ENCODE peak calls at places on chromosomes 3 and 15, in nine cellular contexts. T is AG10803, R is nephron progenitor cell, M is cardiac fibroblast, E is kidney, H is endothelial cell, U is esophagus muscularis mucosa, D is psoas muscle, V is heart right ventricle. P is an unnamed sample.

GRCh38 chr3:42831321-42831713 is 22.1 kb downstream of the ACKR2 start:
- DNase-seq in T (peak; percentile 43), D (peak; percentile 64), H (peak; percentile 88), V (peak; percentile 74), M (peak; percentile 67), R (peak; percentile 84), U (no peak), E (peak; percentile 81), P (peak; percentile 63)

GRCh38 chr15:100298257-100298656 is 43.5 kb downstream of the ADAMTS17 start:
- DNase-seq in R (no peak), V (no peak), E (no peak), U (peak; percentile 72), H (no peak), T (no peak), D (no peak), M (no peak), P (no peak)

GRCh38 chr3:155411500-155412223 is 118.2 kb upstream of the STRIT1 start:
- DNase-seq in H (no peak), R (no peak), T (no peak), M (no peak), E (no peak), V (no peak), U (peak; percentile 60), D (no peak), P (no peak)

GRCh38 chr3:31880020-31880419 is 101.0 kb downstream of the OSBPL10 start:
- DNase-seq in U (no peak), T (peak; percentile 27), R (no peak), H (no peak), V (no peak), D (no peak), E (no peak), M (peak; percentile 50), P (no peak)

GRCh38 chr3:156334841-156335545 is 214.6 kb downstream of the KCNAB1 start:
- DNase-seq in E (no peak), M (no peak), H (no peak), D (no peak), U (no peak), T (no peak), V (no peak), R (no peak), P (no peak)

GRCh38 chr15:52290800-52291199 is 4.8 kb downstream of the MYO5C start:
- DNase-seq in U (no peak), R (no peak), D (no peak), M (no peak), V (no peak), H (no peak), T (no peak), E (no peak), P (no peak)

GRCh38 chr3:127694467-127695215 is 21.9 kb downstream of the ABTB1 start:
- DNase-seq in R (no peak), T (peak; percentile 27), V (no peak), M (no peak), H (peak; percentile 60), U (no peak), E (peak; percentile 74), D (peak; percentile 70), P (no peak)

GRCh38 chr15:55742927-55743614 is at the start of gene PRTG:
- DNase-seq in H (peak; percentile 91), E (peak; percentile 89), R (peak; percentile 92), V (peak; percentile 80), D (peak; percentile 80), U (no peak), M (peak; percentile 74), T (peak; percentile 42), P (peak; percentile 60)

DNA sequence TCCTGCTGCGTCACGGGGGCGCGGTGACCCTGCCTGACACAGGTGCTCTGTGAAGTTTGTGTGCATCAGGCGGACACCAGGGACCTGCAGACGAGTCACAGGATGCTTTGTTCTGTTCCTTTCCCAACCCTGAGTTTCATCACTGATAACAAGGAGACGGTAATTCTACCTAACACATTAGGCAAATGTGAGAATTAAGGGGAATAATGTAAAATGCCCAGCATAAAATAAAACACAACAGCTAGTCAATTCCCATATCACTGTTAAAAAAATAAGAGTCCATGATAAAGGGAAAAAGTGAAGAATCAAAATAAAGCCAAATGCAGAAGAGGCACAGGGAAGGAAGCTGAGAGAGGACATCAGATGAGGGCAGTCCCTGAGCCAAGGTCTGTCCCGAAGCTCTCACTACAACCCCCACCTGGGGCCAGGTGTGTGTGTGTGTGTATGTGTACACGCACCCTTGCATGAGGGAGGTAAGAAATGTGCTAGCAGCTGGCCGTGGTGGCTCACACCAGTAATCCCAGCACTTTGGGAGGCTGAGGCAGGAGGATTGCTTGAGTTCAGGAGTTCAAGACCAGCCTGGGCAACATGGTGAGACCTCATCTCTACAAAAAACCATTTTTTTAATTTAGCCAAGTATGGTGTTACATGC is 27.5 kb downstream of the PLA2G4D start:
- DNase-seq in V (no peak), H (no peak), U (no peak), M (no peak), T (no peak), D (no peak), R (no peak), E (no peak), P (no peak)
- TF ChIP-seq CTCF in V (no peak), H (peak; percentile 18), U (no peak), M (no peak), T (no peak), D (peak; percentile 2), R (no peak), E (no peak), P (no peak)

GRCh38 chr3:142363936-142364467 is 83.8 kb downstream of the XRN1 start:
- DNase-seq in T (no peak), R (no peak), V (no peak), E (no peak), M (no peak), H (no peak), U (no peak), D (no peak), P (no peak)

DNA sequence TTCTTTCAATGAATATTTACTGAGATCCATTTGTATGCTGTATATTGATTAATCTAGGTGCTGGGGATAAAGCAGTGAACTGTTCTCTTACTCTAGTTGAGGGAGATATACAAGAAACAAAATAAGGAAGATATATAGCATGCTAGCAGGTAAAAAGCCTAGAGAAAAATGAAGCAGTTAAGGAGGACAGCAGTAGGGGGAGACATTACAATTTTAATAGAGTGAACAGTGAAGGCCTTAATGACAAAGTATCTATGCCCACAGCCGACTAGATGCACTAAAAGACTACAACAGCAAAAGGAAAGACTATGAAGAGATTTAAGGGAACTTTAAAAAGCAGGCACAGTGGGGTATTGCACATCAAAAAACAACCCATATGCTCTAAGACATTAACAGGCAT is 81.4 kb downstream of the XRN1 start:
- DNase-seq in V (no peak), D (no peak), E (no peak), M (peak; percentile 18), R (no peak), T (no peak), H (no peak), U (no peak), P (no peak)
- TF ChIP-seq CTCF in V (no peak), D (no peak), E (no peak), M (no peak), R (no peak), T (peak; percentile 9), H (peak; percentile 13), U (no peak), P (no peak)

GRCh38 chr15:42490246-42490742 is 647 bp downstream of the ZNF106 start:
- DNase-seq in R (no peak), V (no peak), D (no peak), E (no peak), H (no peak), U (no peak), M (peak; percentile 31), T (peak; percentile 4), P (no peak)

GRCh38 chr15:42491540-42492225 is 742 bp upstream of the ZNF106 start:
- DNase-seq in T (peak; percentile 72), R (no peak), E (peak; percentile 60), V (no peak), M (peak; percentile 75), H (no peak), D (no peak), U (no peak), P (no peak)

GRCh38 chr15:42494998-42495360 is 455 bp upstream of the SNAP23 start:
- DNase-seq in U (no peak), E (no peak), R (no peak), M (peak; percentile 86), V (peak; percentile 77), D (no peak), H (peak; percentile 20), T (peak; percentile 76), P (no peak)

GRCh38 chr15:42493694-42494093 is 1.7 kb upstream of the SNAP23 start:
- DNase-seq in U (no peak), E (no peak), V (no peak), D (no peak), R (no peak), H (no peak), T (no peak), M (no peak), P (no peak)

DNA sequence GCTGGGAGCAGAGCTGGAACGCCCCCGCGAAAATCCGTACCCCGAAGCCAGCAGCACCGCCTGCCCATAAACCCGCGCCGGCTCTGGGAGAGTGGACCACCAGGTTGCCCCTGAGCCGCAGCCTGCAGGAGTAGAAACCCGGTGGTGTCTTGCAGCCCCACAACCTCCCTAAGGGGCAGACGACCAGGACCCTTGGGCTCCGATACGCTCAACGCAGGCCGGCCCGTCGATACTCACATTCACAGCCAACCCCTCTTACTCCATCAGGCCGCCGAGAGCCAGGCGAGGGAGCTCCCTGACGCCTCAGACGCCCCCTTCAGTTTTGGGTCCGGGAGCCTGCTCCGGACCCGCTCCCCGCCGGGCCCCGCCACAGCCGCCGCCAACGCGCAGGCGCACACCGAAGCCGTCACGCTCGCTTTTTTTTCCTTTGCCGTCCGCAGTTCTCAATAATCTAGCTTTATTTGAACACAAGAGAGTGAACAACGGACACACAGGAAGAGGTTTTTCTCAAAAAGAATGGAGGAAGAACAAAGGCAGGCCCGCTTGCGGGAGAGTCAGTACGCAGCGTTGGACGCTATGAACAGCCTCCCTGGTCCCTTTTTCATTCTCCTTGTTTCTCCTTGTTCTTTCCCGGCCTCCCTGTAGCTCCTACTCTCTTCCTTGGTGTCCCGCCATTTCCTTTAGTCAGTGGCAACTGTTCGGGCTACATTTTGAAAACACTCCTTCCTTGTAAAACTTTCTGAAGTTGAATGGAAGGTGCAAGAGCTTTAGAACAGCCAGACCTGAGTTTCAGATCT is at the start of gene ZNF106:
- DNase-seq in M (peak; percentile 93), H (peak; percentile 92), D (peak; percentile 87), E (peak; percentile 95), V (peak; percentile 90), T (peak; percentile 91), U (peak; percentile 95), R (peak; percentile 91), P (peak; percentile 91)
- TF ChIP-seq CTCF in M (no peak), H (no peak), D (no peak), E (no peak), V (no peak), T (peak; percentile 18), U (peak; percentile 17), R (no peak), P (no peak)

GRCh38 chr15:64019764-64020163 is 26.5 kb downstream of the DAPK2 start:
- DNase-seq in R (no peak), T (peak; percentile 56), U (no peak), V (peak; percentile 57), D (peak; percentile 37), H (no peak), M (no peak), E (no peak), P (no peak)

GRCh38 chr15:64023215-64023614 is 23.1 kb downstream of the DAPK2 start:
- DNase-seq in T (no peak), R (no peak), V (no peak), H (no peak), U (no peak), D (no peak), E (no peak), M (no peak), P (no peak)

GRCh38 chr15:64017591-64018163 is 28.6 kb downstream of the DAPK2 start:
- DNase-seq in E (no peak), U (no peak), R (no peak), D (no peak), H (no peak), M (no peak), V (no peak), T (peak; percentile 92), P (no peak)

GRCh38 chr15:64024172-64025050 is 21.9 kb downstream of the DAPK2 start:
- DNase-seq in T (peak; percentile 36), R (no peak), V (no peak), M (peak; percentile 18), D (no peak), H (no peak), U (no peak), E (no peak), P (no peak)

GRCh38 chr15:64022571-64022970 is 23.7 kb downstream of the DAPK2 start:
- DNase-seq in M (no peak), V (no peak), D (no peak), H (no peak), E (no peak), R (no peak), U (no peak), T (no peak), P (no peak)
- TF ChIP-seq CTCF in M (no peak), V (no peak), D (no peak), H (no peak), E (no peak), R (no peak), U (no peak), T (no peak), P (no peak)